ENCODE peak calls at places on chromosome 6, in seven cellular contexts. One of them, this sample, is unnamed.

GRCh38 chr6:116847234-116847633 is 18.4 kb upstream of the GPRC6A start:
- DNase-seq in pons: peak
- DNase-seq in HS-27A: no peak
- DNase-seq in colonic mucosa: no peak
- DNase-seq in psoas muscle: no peak
- DNase-seq in stimulated activated CD8-positive, alpha-beta memory T cell treated with anti-CD3 and anti-CD28 coated beads, Interleukin-4, amount 100 ng/mL, for 1 hour: no peak
- DNase-seq in stimulated activated CD4-positive, alpha-beta T cell treated with anti-CD3 and anti-CD28 coated beads, Interleukin-12 subunit alpha, Interleukin-12 subunit beta, amount 100 ng/mL, for 24 hours: no peak
- DNase-seq in this sample: peak

GRCh38 chr6:25916789-25917490 is 13.6 kb downstream of the SLC17A2 start:
- DNase-seq in psoas muscle: no peak
- DNase-seq in HS-27A: no peak
- DNase-seq in colonic mucosa: no peak
- DNase-seq in stimulated activated CD4-positive, alpha-beta T cell treated with anti-CD3 and anti-CD28 coated beads, Interleukin-12 subunit alpha, Interleukin-12 subunit beta, amount 100 ng/mL, for 24 hours: no peak
- DNase-seq in pons: no peak
- DNase-seq in stimulated activated CD8-positive, alpha-beta memory T cell treated with anti-CD3 and anti-CD28 coated beads, Interleukin-4, amount 100 ng/mL, for 1 hour: no peak
- DNase-seq in this sample: no peak

GRCh38 chr6:127058027-127058426 is 60.4 kb upstream of the RSPO3 start:
- DNase-seq in HS-27A: peak
- DNase-seq in pons: no peak
- DNase-seq in stimulated activated CD4-positive, alpha-beta T cell treated with anti-CD3 and anti-CD28 coated beads, Interleukin-12 subunit alpha, Interleukin-12 subunit beta, amount 100 ng/mL, for 24 hours: no peak
- DNase-seq in colonic mucosa: no peak
- DNase-seq in psoas muscle: no peak
- DNase-seq in stimulated activated CD8-positive, alpha-beta memory T cell treated with anti-CD3 and anti-CD28 coated beads, Interleukin-4, amount 100 ng/mL, for 1 hour: no peak
- DNase-seq in this sample: no peak

GRCh38 chr6:74133073-74133472 is 437.1 kb downstream of the CD109 start:
- DNase-seq in colonic mucosa: no peak
- DNase-seq in psoas muscle: no peak
- DNase-seq in pons: no peak
- DNase-seq in stimulated activated CD8-positive, alpha-beta memory T cell treated with anti-CD3 and anti-CD28 coated beads, Interleukin-4, amount 100 ng/mL, for 1 hour: no peak
- DNase-seq in stimulated activated CD4-positive, alpha-beta T cell treated with anti-CD3 and anti-CD28 coated beads, Interleukin-12 subunit alpha, Interleukin-12 subunit beta, amount 100 ng/mL, for 24 hours: no peak
- DNase-seq in HS-27A: no peak
- DNase-seq in this sample: no peak

GRCh38 chr6:45586216-45587171 is 208.8 kb upstream of the SUPT3H start:
- DNase-seq in colonic mucosa: no peak
- DNase-seq in psoas muscle: no peak
- DNase-seq in pons: no peak
- DNase-seq in stimulated activated CD4-positive, alpha-beta T cell treated with anti-CD3 and anti-CD28 coated beads, Interleukin-12 subunit alpha, Interleukin-12 subunit beta, amount 100 ng/mL, for 24 hours: no peak
- DNase-seq in HS-27A: no peak
- DNase-seq in stimulated activated CD8-positive, alpha-beta memory T cell treated with anti-CD3 and anti-CD28 coated beads, Interleukin-4, amount 100 ng/mL, for 1 hour: peak
- DNase-seq in this sample: no peak

GRCh38 chr6:52995913-52996685 is 1.0 kb upstream of the GSTA4 start:
- DNase-seq in stimulated activated CD8-positive, alpha-beta memory T cell treated with anti-CD3 and anti-CD28 coated beads, Interleukin-4, amount 100 ng/mL, for 1 hour: no peak
- DNase-seq in pons: peak
- DNase-seq in colonic mucosa: peak
- DNase-seq in psoas muscle: peak
- DNase-seq in stimulated activated CD4-positive, alpha-beta T cell treated with anti-CD3 and anti-CD28 coated beads, Interleukin-12 subunit alpha, Interleukin-12 subunit beta, amount 100 ng/mL, for 24 hours: no peak
- DNase-seq in HS-27A: no peak
- DNase-seq in this sample: peak

GRCh38 chr6:38713812-38714211 is 1.3 kb upstream of the DNAH8 start:
- DNase-seq in HS-27A: no peak
- DNase-seq in stimulated activated CD4-positive, alpha-beta T cell treated with anti-CD3 and anti-CD28 coated beads, Interleukin-12 subunit alpha, Interleukin-12 subunit beta, amount 100 ng/mL, for 24 hours: peak
- DNase-seq in psoas muscle: no peak
- DNase-seq in colonic mucosa: peak
- DNase-seq in pons: no peak
- DNase-seq in stimulated activated CD8-positive, alpha-beta memory T cell treated with anti-CD3 and anti-CD28 coated beads, Interleukin-4, amount 100 ng/mL, for 1 hour: peak
- DNase-seq in this sample: no peak

GRCh38 chr6:48813821-48814220 is 649.2 kb downstream of the MMUT start:
- DNase-seq in pons: no peak
- DNase-seq in colonic mucosa: no peak
- DNase-seq in HS-27A: no peak
- DNase-seq in stimulated activated CD8-positive, alpha-beta memory T cell treated with anti-CD3 and anti-CD28 coated beads, Interleukin-4, amount 100 ng/mL, for 1 hour: no peak
- DNase-seq in psoas muscle: no peak
- DNase-seq in stimulated activated CD4-positive, alpha-beta T cell treated with anti-CD3 and anti-CD28 coated beads, Interleukin-12 subunit alpha, Interleukin-12 subunit beta, amount 100 ng/mL, for 24 hours: no peak
- DNase-seq in this sample: no peak

GRCh38 chr6:108903796-108904195 is 55.6 kb downstream of the ARMC2 start:
- DNase-seq in colonic mucosa: peak
- DNase-seq in HS-27A: no peak
- DNase-seq in psoas muscle: no peak
- DNase-seq in stimulated activated CD4-positive, alpha-beta T cell treated with anti-CD3 and anti-CD28 coated beads, Interleukin-12 subunit alpha, Interleukin-12 subunit beta, amount 100 ng/mL, for 24 hours: no peak
- DNase-seq in stimulated activated CD8-positive, alpha-beta memory T cell treated with anti-CD3 and anti-CD28 coated beads, Interleukin-4, amount 100 ng/mL, for 1 hour: no peak
- DNase-seq in pons: no peak
- DNase-seq in this sample: no peak

GRCh38 chr6:11778648-11779307 is at the start of gene ADTRP:
- DNase-seq in psoas muscle: no peak
- DNase-seq in stimulated activated CD4-positive, alpha-beta T cell treated with anti-CD3 and anti-CD28 coated beads, Interleukin-12 subunit alpha, Interleukin-12 subunit beta, amount 100 ng/mL, for 24 hours: no peak
- DNase-seq in colonic mucosa: peak
- DNase-seq in stimulated activated CD8-positive, alpha-beta memory T cell treated with anti-CD3 and anti-CD28 coated beads, Interleukin-4, amount 100 ng/mL, for 1 hour: no peak
- DNase-seq in HS-27A: no peak
- DNase-seq in pons: no peak
- DNase-seq in this sample: no peak

GRCh38 chr6:133699986-133700385 is 188.9 kb upstream of the TCF21 start:
- DNase-seq in HS-27A: no peak
- DNase-seq in stimulated activated CD4-positive, alpha-beta T cell treated with anti-CD3 and anti-CD28 coated beads, Interleukin-12 subunit alpha, Interleukin-12 subunit beta, amount 100 ng/mL, for 24 hours: no peak
- DNase-seq in stimulated activated CD8-positive, alpha-beta memory T cell treated with anti-CD3 and anti-CD28 coated beads, Interleukin-4, amount 100 ng/mL, for 1 hour: no peak
- DNase-seq in colonic mucosa: no peak
- DNase-seq in pons: no peak
- DNase-seq in psoas muscle: no peak
- DNase-seq in this sample: no peak

GRCh38 chr6:111812080-111813038 is 60.9 kb downstream of the FYN start:
- DNase-seq in stimulated activated CD8-positive, alpha-beta memory T cell treated with anti-CD3 and anti-CD28 coated beads, Interleukin-4, amount 100 ng/mL, for 1 hour: no peak
- DNase-seq in colonic mucosa: no peak
- DNase-seq in psoas muscle: no peak
- DNase-seq in HS-27A: peak
- DNase-seq in stimulated activated CD4-positive, alpha-beta T cell treated with anti-CD3 and anti-CD28 coated beads, Interleukin-12 subunit alpha, Interleukin-12 subunit beta, amount 100 ng/mL, for 24 hours: no peak
- DNase-seq in pons: no peak
- DNase-seq in this sample: no peak

GRCh38 chr6:152605342-152605741 is 31.8 kb downstream of the SYNE1 start:
- DNase-seq in stimulated activated CD4-positive, alpha-beta T cell treated with anti-CD3 and anti-CD28 coated beads, Interleukin-12 subunit alpha, Interleukin-12 subunit beta, amount 100 ng/mL, for 24 hours: no peak
- DNase-seq in pons: no peak
- DNase-seq in colonic mucosa: no peak
- DNase-seq in stimulated activated CD8-positive, alpha-beta memory T cell treated with anti-CD3 and anti-CD28 coated beads, Interleukin-4, amount 100 ng/mL, for 1 hour: no peak
- DNase-seq in HS-27A: no peak
- DNase-seq in psoas muscle: no peak
- DNase-seq in this sample: no peak

GRCh38 chr6:40819182-40819834 is 219.7 kb downstream of the UNC5CL start:
- DNase-seq in colonic mucosa: no peak
- DNase-seq in psoas muscle: no peak
- DNase-seq in pons: no peak
- DNase-seq in stimulated activated CD4-positive, alpha-beta T cell treated with anti-CD3 and anti-CD28 coated beads, Interleukin-12 subunit alpha, Interleukin-12 subunit beta, amount 100 ng/mL, for 24 hours: no peak
- DNase-seq in HS-27A: no peak
- DNase-seq in stimulated activated CD8-positive, alpha-beta memory T cell treated with anti-CD3 and anti-CD28 coated beads, Interleukin-4, amount 100 ng/mL, for 1 hour: no peak
- DNase-seq in this sample: no peak

GRCh38 chr6:26363882-26364825 is 844 bp upstream of the BTN3A2 start:
- DNase-seq in colonic mucosa: no peak
- DNase-seq in stimulated activated CD4-positive, alpha-beta T cell treated with anti-CD3 and anti-CD28 coated beads, Interleukin-12 subunit alpha, Interleukin-12 subunit beta, amount 100 ng/mL, for 24 hours: no peak
- DNase-seq in HS-27A: no peak
- DNase-seq in stimulated activated CD8-positive, alpha-beta memory T cell treated with anti-CD3 and anti-CD28 coated beads, Interleukin-4, amount 100 ng/mL, for 1 hour: no peak
- DNase-seq in pons: peak
- DNase-seq in psoas muscle: no peak
- DNase-seq in this sample: peak

GRCh38 chr6:89260310-89260709 is 43.2 kb upstream of the GABRR1 start:
- DNase-seq in psoas muscle: no peak
- DNase-seq in HS-27A: no peak
- DNase-seq in stimulated activated CD8-positive, alpha-beta memory T cell treated with anti-CD3 and anti-CD28 coated beads, Interleukin-4, amount 100 ng/mL, for 1 hour: no peak
- DNase-seq in stimulated activated CD4-positive, alpha-beta T cell treated with anti-CD3 and anti-CD28 coated beads, Interleukin-12 subunit alpha, Interleukin-12 subunit beta, amount 100 ng/mL, for 24 hours: no peak
- DNase-seq in colonic mucosa: no peak
- DNase-seq in pons: peak
- DNase-seq in this sample: no peak